ENCODE peak calls at places on chromosomes 12 and 14, in eight cellular contexts. T is HepG2, D is HCT116, A is Panc1, W is SK-N-SH, V is GM23338, E is GM12878, Z is K562. S is an unnamed sample.

GRCh38 chr12:57319678-57320469 is 68.9 kb upstream of the STAC3 start:
- DNase-seq in Z (peak), A (no peak), W (no peak), T (no peak), D (no peak), V (no peak), E (no peak), S (no peak)

GRCh38 chr12:20438307-20438779 is 70.0 kb downstream of the PDE3A start:
- DNase-seq in W (no peak), T (no peak), A (no peak), E (no peak), Z (no peak), V (no peak), D (no peak), S (no peak)

GRCh38 chr14:68815288-68816182 is 22.7 kb upstream of the ZFP36L1 start:
- DNase-seq in W (peak), E (no peak), D (no peak), V (no peak), Z (no peak), A (no peak), T (no peak), S (no peak)

GRCh38 chr14:76918751-76919421 is 92.7 kb downstream of the LRRC74A start:
- DNase-seq in T (peak), E (no peak), V (peak), A (peak), Z (peak), W (peak), D (peak), S (no peak)

GRCh38 chr14:50726372-50727107 is 58.4 kb upstream of the SAV1 start:
- DNase-seq in V (no peak), W (no peak), Z (no peak), A (no peak), T (no peak), E (no peak), D (no peak), S (no peak)

GRCh38 chr12:108498136-108498535 is 16.9 kb upstream of the FICD start:
- DNase-seq in D (no peak), W (no peak), V (no peak), Z (no peak), E (no peak), T (no peak), A (no peak), S (no peak)

GRCh38 chr14:76904100-76904739 is 78.0 kb downstream of the LRRC74A start:
- DNase-seq in E (no peak), A (no peak), V (no peak), Z (no peak), W (peak), T (no peak), D (no peak), S (no peak)

GRCh38 chr14:90795744-90796143 is 20.5 kb downstream of the TTC7B start:
- DNase-seq in T (no peak), D (peak), E (no peak), V (peak), Z (no peak), W (peak), A (peak), S (no peak)

GRCh38 chr14:23028800-23029199 is 5.9 kb downstream of the PSMB5 start:
- DNase-seq in D (no peak), W (no peak), T (no peak), E (no peak), A (no peak), V (no peak), Z (no peak), S (no peak)

GRCh38 chr12:52506858-52507715 is 13.1 kb downstream of the KRT5 start:
- DNase-seq in A (peak), E (no peak), W (peak), V (peak), Z (peak), T (peak), D (no peak), S (peak)

GRCh38 chr12:38152816-38153736 is 163.5 kb upstream of the ALG10B start:
- DNase-seq in W (no peak), Z (no peak), A (no peak), V (no peak), D (no peak), T (no peak), E (no peak), S (no peak)

GRCh38 chr12:70948976-70949336 is 28.4 kb upstream of the PTPRR start:
- DNase-seq in D (no peak), W (no peak), V (no peak), E (no peak), Z (no peak), A (no peak), T (no peak), S (no peak)

GRCh38 chr12:67355428-67356385 is 86.5 kb downstream of the CAND1 start:
- DNase-seq in E (peak), T (peak), W (peak), Z (peak), D (peak), V (peak), A (peak), S (no peak)

GRCh38 chr14:74947353-74948227 is 7.8 kb downstream of the PGF start:
- DNase-seq in T (no peak), A (no peak), W (no peak), E (no peak), D (no peak), V (no peak), Z (no peak), S (no peak)

GRCh38 chr14:64705406-64706118 is 1.3 kb downstream of the PLEKHG3 start:
- DNase-seq in E (no peak), Z (no peak), D (no peak), W (peak), T (no peak), A (no peak), V (no peak), S (no peak)

GRCh38 chr14:33356167-33356566 is 417.5 kb downstream of the NPAS3 start:
- DNase-seq in E (no peak), D (no peak), T (no peak), V (no peak), W (no peak), Z (no peak), A (no peak), S (no peak)

GRCh38 chr12:14874882-14875281 is 10.8 kb downstream of the MGP start:
- DNase-seq in Z (no peak), D (no peak), T (no peak), V (no peak), E (no peak), W (no peak), A (no peak), S (no peak)

GRCh38 chr12:93784339-93785086 is 107.3 kb downstream of the CRADD start:
- DNase-seq in D (peak), V (no peak), W (peak), E (no peak), T (peak), A (no peak), Z (peak), S (no peak)

GRCh38 chr12:112527501-112527900 is 108.8 kb downstream of the PTPN11 start:
- DNase-seq in A (no peak), Z (peak), W (no peak), T (no peak), V (no peak), E (no peak), D (no peak), S (no peak)

GRCh38 chr12:57864811-57865751 is 18.6 kb upstream of the CTDSP2 start:
- DNase-seq in Z (peak), W (no peak), D (peak), V (peak), A (no peak), T (no peak), E (no peak), S (peak)

GRCh38 chr12:94875525-94875924 is 128.0 kb downstream of the NDUFA12 start:
- DNase-seq in Z (no peak), D (peak), A (peak), V (peak), E (peak), W (peak), T (peak), S (no peak)

GRCh38 chr14:72888636-72889201 is 5.2 kb downstream of the DPF3 start:
- DNase-seq in D (no peak), V (no peak), Z (no peak), E (no peak), W (no peak), A (no peak), T (no peak), S (no peak)

GRCh38 chr14:99779751-99780150 is 13.5 kb upstream of the EML1 start:
- DNase-seq in T (no peak), V (no peak), A (no peak), E (no peak), D (no peak), Z (no peak), W (no peak), S (no peak)

GRCh38 chr12:101567918-101568317 is 26.9 kb upstream of the MYBPC1 start:
- DNase-seq in A (no peak), V (no peak), T (no peak), E (no peak), D (no peak), Z (no peak), W (no peak), S (no peak)

GRCh38 chr14:53742226-53742607 is 214.4 kb downstream of the BMP4 start:
- DNase-seq in D (peak), A (no peak), T (no peak), Z (no peak), E (no peak), W (no peak), V (peak), S (no peak)

GRCh38 chr14:99134333-99135046 is 137.5 kb downstream of the BCL11B start:
- DNase-seq in T (no peak), W (peak), V (no peak), Z (no peak), E (no peak), A (no peak), D (no peak), S (no peak)

GRCh38 chr12:107379852-107380567 is 286.7 kb upstream of the CRY1 start:
- DNase-seq in A (no peak), Z (no peak), T (peak), D (peak), W (no peak), V (no peak), E (no peak), S (no peak)

GRCh38 chr12:95393191-95393790 is 80.7 kb upstream of the METAP2 start:
- DNase-seq in Z (no peak), A (no peak), T (no peak), W (no peak), E (no peak), D (peak), V (peak), S (no peak)

GRCh38 chr12:86137936-86138335 is 118.3 kb downstream of the MGAT4C start:
- DNase-seq in W (no peak), A (no peak), E (no peak), Z (no peak), V (no peak), D (peak), T (no peak), S (no peak)

GRCh38 chr12:94074970-94075695 is 73.2 kb upstream of the PLXNC1 start:
- DNase-seq in T (peak), A (no peak), E (no peak), D (peak), Z (peak), W (peak), V (peak), S (no peak)

GRCh38 chr12:108479364-108480070 is 35.6 kb upstream of the FICD start:
- DNase-seq in A (no peak), D (no peak), Z (no peak), V (no peak), T (no peak), E (no peak), W (no peak), S (no peak)

GRCh38 chr12:106071686-106072085 is 67.1 kb downstream of the NUAK1 start:
- DNase-seq in V (no peak), T (no peak), E (no peak), D (no peak), A (no peak), Z (no peak), W (no peak), S (no peak)
- TF ChIP-seq POLR2AphosphoS5 in V (no peak), T (no peak), E (no peak), D (no peak), A (no peak), Z (no peak), W (no peak), S (no peak)

GRCh38 chr12:130401703-130402102 is 64.0 kb downstream of the PIWIL1 start:
- DNase-seq in A (no peak), W (no peak), E (no peak), D (no peak), V (peak), T (peak), Z (no peak), S (no peak)
- TF ChIP-seq REST in A (no peak), W (no peak), E (no peak), D (no peak), V (no peak), T (no peak), Z (no peak), S (no peak)

GRCh38 chr12:128068211-128068610 is 198.8 kb upstream of the TMEM132C start:
- DNase-seq in V (no peak), A (no peak), D (no peak), Z (no peak), E (no peak), W (no peak), T (no peak), S (no peak)
- TF ChIP-seq CTCF in V (no peak), A (no peak), D (no peak), Z (no peak), E (no peak), W (no peak), T (no peak), S (no peak)

DNA sequence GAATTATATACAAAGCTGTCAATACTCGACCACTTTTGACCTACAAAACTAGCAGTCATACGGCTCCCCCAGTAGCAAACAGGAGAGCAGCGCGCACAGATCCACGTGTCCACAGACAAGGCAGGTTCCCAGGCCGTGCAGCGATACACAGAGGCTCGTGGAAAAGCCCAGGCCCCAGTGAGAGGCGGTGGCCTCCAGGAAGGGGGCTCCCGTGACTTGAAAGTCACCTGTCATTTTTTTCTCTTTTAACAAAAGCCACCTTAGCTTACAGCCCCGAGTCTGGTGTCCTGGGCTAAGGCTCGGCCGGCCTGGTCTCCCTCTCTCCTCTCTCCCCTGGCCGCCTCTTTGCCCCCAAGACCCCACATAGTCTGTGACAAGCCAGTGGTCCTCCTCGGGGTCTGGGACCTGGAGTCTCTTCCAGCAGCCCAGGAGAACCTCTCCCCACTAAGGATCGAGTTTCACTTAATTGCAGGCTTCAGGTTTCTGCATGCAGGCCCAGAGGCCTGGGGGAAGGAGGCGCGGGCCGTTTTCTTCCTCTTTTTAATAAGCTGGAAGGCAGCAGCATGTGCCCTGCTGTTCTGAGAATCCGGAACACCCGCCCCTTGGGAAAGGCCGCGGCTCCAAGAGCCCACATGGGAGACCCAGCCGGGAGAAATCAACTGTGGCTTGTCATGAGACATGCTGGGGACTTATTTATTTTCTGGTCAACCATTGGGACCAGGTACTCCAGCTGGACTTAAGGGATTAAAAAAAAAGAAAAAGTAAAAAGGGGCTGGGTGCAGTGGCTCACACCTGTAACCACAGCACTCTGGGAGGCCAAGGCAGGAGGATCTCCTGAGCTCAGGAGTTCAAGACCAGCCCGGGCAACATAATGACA is 15.9 kb downstream of the NCOR2 start:
- DNase-seq in V (peak), T (no peak), E (no peak), W (peak), A (no peak), Z (peak), D (no peak), S (peak)
- TF ChIP-seq POLR2AphosphoS5 in V (no peak), T (no peak), E (no peak), W (no peak), A (no peak), Z (no peak), D (no peak), S (no peak)

GRCh38 chr14:104557086-104557485 is 22.5 kb upstream of the C14orf180 start:
- DNase-seq in V (no peak), A (no peak), T (no peak), W (no peak), D (no peak), E (no peak), Z (no peak), S (no peak)
- TF ChIP-seq REST in V (no peak), A (no peak), T (no peak), W (no peak), D (no peak), E (no peak), Z (no peak), S (no peak)

GRCh38 chr14:35879141-35879648 is 53.1 kb downstream of the BRMS1L start:
- DNase-seq in W (no peak), Z (no peak), E (no peak), A (no peak), D (no peak), V (no peak), T (no peak), S (peak)

GRCh38 chr14:35878272-35879140 is 52.4 kb downstream of the BRMS1L start:
- DNase-seq in T (no peak), A (no peak), W (no peak), E (no peak), D (peak), V (no peak), Z (no peak), S (no peak)

GRCh38 chr14:35881280-35881679 is 55.1 kb downstream of the BRMS1L start:
- DNase-seq in A (no peak), D (no peak), E (no peak), T (no peak), Z (no peak), W (no peak), V (no peak), S (no peak)

GRCh38 chr14:35877276-35877675 is 51.1 kb downstream of the BRMS1L start:
- DNase-seq in E (no peak), T (peak), A (no peak), V (no peak), D (no peak), Z (no peak), W (no peak), S (no peak)

GRCh38 chr14:35879654-35880249 is 53.6 kb downstream of the BRMS1L start:
- DNase-seq in E (no peak), T (peak), V (peak), W (peak), Z (no peak), A (no peak), D (peak), S (no peak)
- TF ChIP-seq CTCF in E (peak), T (peak), V (peak), W (peak), Z (peak), A (peak), D (peak), S (peak)

DNA sequence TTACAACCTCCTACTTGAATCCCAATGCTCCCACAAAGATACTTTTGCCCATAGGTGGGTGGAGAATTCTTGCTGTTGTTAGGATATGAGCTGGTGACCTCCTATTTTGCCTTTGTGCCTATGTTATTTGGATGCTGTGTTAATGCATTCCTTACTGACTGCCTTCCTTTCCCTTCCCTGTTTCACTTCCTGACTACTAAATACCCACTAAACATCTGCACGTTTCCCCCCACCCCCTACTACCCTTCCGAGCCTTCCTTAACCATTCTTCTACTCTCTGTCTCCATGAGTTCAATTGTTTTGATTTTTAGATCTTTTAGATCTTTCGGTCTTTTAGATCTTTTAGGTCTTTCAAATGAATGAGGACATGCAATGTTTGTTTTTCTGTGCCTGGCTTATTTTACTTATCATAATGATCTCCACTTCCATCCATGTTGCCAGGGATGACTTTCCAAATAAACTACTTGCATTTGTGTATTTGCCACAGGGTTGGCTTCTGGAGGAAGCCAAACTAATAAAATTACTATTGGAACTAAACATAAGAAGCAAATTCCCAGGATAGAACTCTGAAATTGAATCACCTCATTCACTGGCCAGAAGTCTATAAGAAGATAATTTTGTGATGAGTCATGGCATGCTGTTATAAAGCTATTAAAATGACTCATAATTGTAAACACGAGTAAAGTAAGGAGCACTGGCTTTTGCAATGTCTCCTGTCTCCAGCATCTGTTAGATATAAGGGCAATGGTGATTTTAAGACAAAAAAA is 586.2 kb downstream of the LRFN5 start:
- DNase-seq in W (no peak), V (no peak), D (peak), A (peak), T (no peak), Z (no peak), E (no peak), S (no peak)
- TF ChIP-seq POLR2AphosphoS5 in W (no peak), V (no peak), D (no peak), A (no peak), T (no peak), Z (no peak), E (no peak), S (no peak)